ENCODE peak calls at places on chromosomes 7 and 10, in seven cellular contexts. I is heart left ventricle, Z is HCT116, R is tibial nerve, C is A549, W is thyroid gland, V is endothelial cell of umbilical vein. B is an unnamed sample. For H3K4me1, the result is how much of the 10 kb centered on the place peaks cover.

GRCh38 chr10:5959581-5960069 is 17.7 kb downstream of the IL15RA start:
- DNase-seq in I (no peak), Z (no peak), R (no peak), C (no peak), W (no peak), V (no peak), B (no peak)

GRCh38 chr10:71431945-71432905 is 35.5 kb downstream of the CDH23 start:
- DNase-seq in I (no peak), Z (no peak), R (no peak), C (peak), W (no peak), V (no peak), B (peak)

GRCh38 chr10:112519129-112519761 is 72.2 kb downstream of the VTI1A start:
- DNase-seq in I (no peak), Z (peak), R (no peak), C (no peak), W (no peak), V (no peak), B (no peak)

GRCh38 chr10:28800144-28800543 is 122.8 kb downstream of the BAMBI start:
- DNase-seq in I (no peak), Z (no peak), R (no peak), C (no peak), W (no peak), V (no peak), B (no peak)

GRCh38 chr7:125568799-125569198 is 639.2 kb upstream of the POT1 start:
- DNase-seq in I (no peak), Z (no peak), R (no peak), C (no peak), W (no peak), V (no peak), B (no peak)

GRCh38 chr7:157516311-157516710 is 179.5 kb downstream of the DNAJB6 start:
- DNase-seq in I (no peak), Z (no peak), R (no peak), C (no peak), W (no peak), V (no peak), B (no peak)

GRCh38 chr10:86373251-86373650 is 6.7 kb upstream of the GRID1 start:
- DNase-seq in I (peak), Z (no peak), R (no peak), C (no peak), W (no peak), V (no peak), B (no peak)

GRCh38 chr7:135774284-135774683 is 25.7 kb upstream of the FAM180A start:
- DNase-seq in I (peak), Z (no peak), R (no peak), C (peak), W (peak), V (peak), B (no peak)

GRCh38 chr10:5260828-5261227 is 64.2 kb downstream of the AKR1C4 start:
- DNase-seq in I (no peak), Z (no peak), R (no peak), C (no peak), W (no peak), V (no peak), B (no peak)

GRCh38 chr10:86160890-86161585 is 205.6 kb downstream of the GRID1 start:
- DNase-seq in I (no peak), Z (no peak), R (no peak), C (no peak), W (no peak), V (no peak), B (no peak)

GRCh38 chr7:5429857-5430611 is 6.4 kb upstream of the TNRC18 start:
- DNase-seq in I (peak), Z (no peak), R (no peak), C (no peak), W (peak), V (no peak), B (peak)

GRCh38 chr7:50499092-50499491 is 48.9 kb upstream of the FIGNL1 start:
- DNase-seq in I (no peak), Z (no peak), R (no peak), C (no peak), W (no peak), V (no peak), B (no peak)

GRCh38 chr10:14456218-14456869 is 125.6 kb upstream of the FRMD4A start:
- DNase-seq in I (no peak), Z (no peak), R (no peak), C (no peak), W (no peak), V (no peak), B (no peak)

GRCh38 chr7:70719120-70719519 is 412.8 kb upstream of the GALNT17 start:
- DNase-seq in I (no peak), Z (no peak), R (no peak), C (no peak), W (no peak), V (no peak), B (no peak)

GRCh38 chr10:124602646-124603365 is 141.2 kb downstream of the LHPP start:
- DNase-seq in I (no peak), Z (no peak), R (no peak), C (no peak), W (peak), V (no peak), B (no peak)

GRCh38 chr10:109640915-109641314 is 282.4 kb downstream of the XPNPEP1 start:
- DNase-seq in I (no peak), Z (no peak), R (no peak), C (no peak), W (no peak), V (no peak), B (no peak)

GRCh38 chr7:30183712-30184372 is 49.1 kb downstream of the MTURN start:
- DNase-seq in I (no peak), Z (no peak), R (no peak), C (no peak), W (no peak), V (no peak), B (no peak)

GRCh38 chr10:80158598-80159127 is 26.1 kb downstream of the PLAC9 start:
- DNase-seq in I (peak), Z (peak), R (peak), C (peak), W (peak), V (peak), B (peak)

GRCh38 chr7:22667562-22668239 is 59.3 kb upstream of the IL6 start:
- DNase-seq in I (no peak), Z (peak), R (no peak), C (peak), W (no peak), V (peak), B (no peak)

GRCh38 chr10:97647556-97647955 is 7.1 kb downstream of the PI4K2A start:
- DNase-seq in I (no peak), Z (no peak), R (no peak), C (no peak), W (no peak), V (no peak), B (no peak)

GRCh38 chr10:58531084-58531695 is 18.5 kb downstream of the BICC1 start:
- DNase-seq in I (peak), Z (peak), R (no peak), C (no peak), W (peak), V (peak), B (peak)

GRCh38 chr10:88200637-88201036 is 337.2 kb downstream of the PTEN start:
- DNase-seq in I (no peak), Z (no peak), R (no peak), C (no peak), W (no peak), V (no peak), B (no peak)

GRCh38 chr7:40329601-40330153 is 194.9 kb downstream of the SUGCT start:
- DNase-seq in I (no peak), Z (peak), R (no peak), C (peak), W (no peak), V (peak), B (no peak)

GRCh38 chr10:43945908-43946307 is 297.2 kb upstream of the ZNF32 start:
- DNase-seq in I (no peak), Z (no peak), R (no peak), C (no peak), W (no peak), V (no peak), B (no peak)

GRCh38 chr7:83672157-83672556 is 23.2 kb upstream of the SEMA3E start:
- DNase-seq in I (no peak), Z (no peak), R (no peak), C (no peak), W (no peak), V (no peak), B (no peak)

GRCh38 chr7:129778770-129779601 is 167.5 kb downstream of the NRF1 start:
- DNase-seq in I (no peak), Z (no peak), R (no peak), C (peak), W (no peak), V (no peak), B (no peak)
- H3K4me1 ChIP-seq in I (under half), Z (under half), R (under half), C (under half), W (under half), V (under half), B (under half)

GRCh38 chr7:49486974-49487919 is 286.2 kb upstream of the VWC2 start:
- DNase-seq in I (no peak), Z (no peak), R (no peak), C (no peak), W (no peak), V (no peak), B (no peak)
- TF ChIP-seq CTCF in I (no peak), Z (no peak), R (no peak), C (no peak), W (no peak), V (no peak), B (no peak)

GRCh38 chr10:27252267-27253000 is 11.8 kb upstream of the ACBD5 start:
- DNase-seq in I (peak), Z (no peak), R (no peak), C (peak), W (peak), V (peak), B (peak)
- TF ChIP-seq POLR2A in I (no peak), Z (no peak), R (no peak), C (peak), W (peak), V (peak), B (peak)

GRCh38 chr10:22649977-22650376 is 64.4 kb downstream of the PIP4K2A start:
- DNase-seq in I (no peak), Z (no peak), R (no peak), C (no peak), W (no peak), V (no peak), B (no peak)
- H3K4me1 ChIP-seq in I (under half), Z (under half), R (under half), C (under half), W (under half), V (under half), B (under half)

GRCh38 chr7:2795906-2796305 is 48.2 kb downstream of the GNA12 start:
- DNase-seq in I (no peak), Z (no peak), R (no peak), C (no peak), W (no peak), V (no peak), B (peak)

GRCh38 chr7:2792240-2792639 is 51.9 kb downstream of the GNA12 start:
- DNase-seq in I (no peak), Z (no peak), R (no peak), C (no peak), W (no peak), V (no peak), B (no peak)

GRCh38 chr7:2794836-2795636 is 49.1 kb downstream of the GNA12 start:
- DNase-seq in I (no peak), Z (no peak), R (no peak), C (no peak), W (no peak), V (no peak), B (peak)

GRCh38 chr7:2791390-2791789 is 52.7 kb downstream of the GNA12 start:
- DNase-seq in I (no peak), Z (no peak), R (no peak), C (no peak), W (no peak), V (no peak), B (no peak)

GRCh38 chr7:2792856-2793487 is 51.1 kb downstream of the GNA12 start:
- DNase-seq in I (no peak), Z (no peak), R (no peak), C (no peak), W (no peak), V (no peak), B (no peak)
- TF ChIP-seq CTCF in I (no peak), Z (no peak), R (no peak), C (no peak), W (no peak), V (no peak), B (no peak)

GRCh38 chr10:116553378-116553980 is 7.7 kb downstream of the PNLIP start:
- DNase-seq in I (no peak), Z (no peak), R (no peak), C (no peak), W (no peak), V (no peak), B (no peak)
- TF ChIP-seq POLR2A in I (no peak), Z (no peak), R (no peak), C (no peak), W (no peak), V (no peak), B (no peak)

GRCh38 chr7:44966731-44967538 is 11.9 kb downstream of the MYO1G start:
- DNase-seq in I (no peak), Z (no peak), R (no peak), C (no peak), W (no peak), V (no peak), B (no peak)

GRCh38 chr7:44969049-44969700 is 9.6 kb downstream of the MYO1G start:
- DNase-seq in I (no peak), Z (no peak), R (no peak), C (no peak), W (no peak), V (no peak), B (no peak)

GRCh38 chr7:44965937-44966730 is 12.7 kb downstream of the MYO1G start:
- DNase-seq in I (no peak), Z (no peak), R (no peak), C (no peak), W (no peak), V (no peak), B (no peak)

GRCh38 chr7:44969701-44970494 is 8.9 kb downstream of the MYO1G start:
- DNase-seq in I (no peak), Z (no peak), R (no peak), C (no peak), W (no peak), V (no peak), B (peak)

GRCh38 chr7:44967571-44968446 is 11.0 kb downstream of the MYO1G start:
- DNase-seq in I (no peak), Z (no peak), R (no peak), C (peak), W (peak), V (peak), B (peak)
- H3K4me1 ChIP-seq in I (under half), Z (under half), R (under half), C (under half), W (under half), V (under half), B (under half)

GRCh38 chr7:18614841-18615240 is 119.3 kb downstream of the HDAC9 start:
- DNase-seq in I (no peak), Z (no peak), R (no peak), C (no peak), W (no peak), V (no peak), B (no peak)
- TF ChIP-seq CTCF in I (no peak), Z (no peak), R (no peak), C (no peak), W (no peak), V (no peak), B (no peak)

DNA sequence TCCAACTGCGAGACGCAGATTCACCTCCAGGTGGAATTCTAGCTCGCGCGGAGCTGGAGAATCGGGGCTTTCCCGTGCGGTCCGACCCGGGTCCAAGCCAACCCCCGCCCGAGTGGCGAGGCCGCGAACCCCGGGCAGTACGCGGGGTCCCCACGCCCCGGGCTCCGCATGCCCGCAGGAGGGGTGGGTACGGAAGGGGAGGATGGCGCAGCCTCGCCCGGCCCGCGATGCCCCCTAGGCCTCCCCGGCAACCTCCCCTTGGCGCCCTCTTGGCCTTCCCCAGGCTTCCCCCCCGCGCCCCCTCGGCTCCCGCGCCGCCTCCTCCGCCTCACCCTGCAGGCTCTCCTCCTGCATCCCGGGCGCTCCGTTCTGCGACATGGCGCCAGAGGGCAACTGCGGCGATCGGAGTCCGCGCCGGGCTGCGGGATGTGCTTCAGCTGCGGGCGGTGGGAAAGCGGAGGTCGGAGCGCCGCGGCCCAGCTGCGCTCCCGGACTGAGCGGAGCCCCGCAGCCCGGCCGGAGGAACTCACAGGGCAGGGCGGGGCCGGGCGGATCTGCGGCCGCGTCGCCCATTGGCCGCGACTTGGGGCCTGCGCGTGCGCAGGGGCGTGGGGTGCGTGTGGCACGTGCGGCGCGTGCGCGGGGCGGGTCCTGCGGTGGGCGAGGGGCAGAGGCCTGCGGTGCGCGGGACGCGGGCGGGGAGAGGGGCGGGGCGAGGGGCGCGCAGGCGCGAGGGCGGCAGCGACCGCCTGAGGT is at the start of gene BNIP3:
- DNase-seq in I (peak), Z (peak), R (peak), C (peak), W (peak), V (peak), B (peak)
- TF ChIP-seq POLR2A in I (peak), Z (peak), R (peak), C (peak), W (peak), V (peak), B (peak)